ENCODE peak calls at places on chromosomes 2 and 18, in seven cellular contexts. G, V, K, T, L, A and B are unnamed samples. For H3K4me1 and H3K36me3, the result is how much of the 10 kb centered on the place peaks cover.

GRCh38 chr18:59908790-59909189 is 9.0 kb downstream of the PMAIP1 start:
- DNase-seq in G (no peak), V (no peak), K (no peak), T (no peak), L (no peak), A (no peak), B (no peak)

GRCh38 chr2:150041721-150042450 is 445.6 kb downstream of the RND3 start:
- DNase-seq in G (no peak), V (no peak), K (no peak), T (no peak), L (no peak), A (no peak), B (no peak)

GRCh38 chr2:121329786-121330185 is 44.8 kb upstream of the TFCP2L1 start:
- DNase-seq in G (no peak), V (peak), K (no peak), T (no peak), L (no peak), A (no peak), B (no peak)

GRCh38 chr2:61636686-61637085 is 98.5 kb upstream of the XPO1 start:
- DNase-seq in G (no peak), V (no peak), K (no peak), T (no peak), L (no peak), A (no peak), B (no peak)

GRCh38 chr2:52597361-52597760 is 1170.2 kb upstream of the CHAC2 start:
- DNase-seq in G (no peak), V (no peak), K (no peak), T (no peak), L (no peak), A (no peak), B (no peak)

GRCh38 chr2:97748397-97748796 is 35.0 kb downstream of the ZAP70 start:
- DNase-seq in G (peak), V (no peak), K (peak), T (peak), L (no peak), A (no peak), B (peak)

GRCh38 chr2:165423081-165423480 is 46.4 kb upstream of the CSRNP3 start:
- DNase-seq in G (no peak), V (no peak), K (no peak), T (no peak), L (no peak), A (no peak), B (no peak)

GRCh38 chr18:13112982-13113381 is 105.6 kb upstream of the LDLRAD4 start:
- DNase-seq in G (no peak), V (no peak), K (no peak), T (no peak), L (peak), A (no peak), B (no peak)

GRCh38 chr18:9867454-9867732 is 18.4 kb upstream of the TXNDC2 start:
- DNase-seq in G (no peak), V (no peak), K (no peak), T (no peak), L (no peak), A (no peak), B (no peak)

GRCh38 chr2:3290655-3291054 is 87.0 kb downstream of the EIPR1 start:
- DNase-seq in G (no peak), V (no peak), K (no peak), T (no peak), L (no peak), A (no peak), B (no peak)

GRCh38 chr18:79598885-79599175 is 80.8 kb upstream of the CTDP1 start:
- DNase-seq in G (no peak), V (peak), K (no peak), T (no peak), L (no peak), A (no peak), B (no peak)

GRCh38 chr18:13039806-13040205 is 48.6 kb downstream of the CEP192 start:
- DNase-seq in G (no peak), V (no peak), K (no peak), T (no peak), L (no peak), A (no peak), B (no peak)

GRCh38 chr2:3450385-3451031 is 68.8 kb downstream of the ADI1 start:
- DNase-seq in G (no peak), V (no peak), K (no peak), T (no peak), L (no peak), A (no peak), B (peak)

GRCh38 chr2:212958757-212959295 is 192.6 kb downstream of the IKZF2 start:
- DNase-seq in G (no peak), V (no peak), K (peak), T (no peak), L (no peak), A (no peak), B (no peak)

GRCh38 chr18:79680100-79680879 is 687 bp downstream of the CTDP1 start:
- DNase-seq in G (peak), V (peak), K (peak), T (peak), L (peak), A (no peak), B (no peak)

DNA sequence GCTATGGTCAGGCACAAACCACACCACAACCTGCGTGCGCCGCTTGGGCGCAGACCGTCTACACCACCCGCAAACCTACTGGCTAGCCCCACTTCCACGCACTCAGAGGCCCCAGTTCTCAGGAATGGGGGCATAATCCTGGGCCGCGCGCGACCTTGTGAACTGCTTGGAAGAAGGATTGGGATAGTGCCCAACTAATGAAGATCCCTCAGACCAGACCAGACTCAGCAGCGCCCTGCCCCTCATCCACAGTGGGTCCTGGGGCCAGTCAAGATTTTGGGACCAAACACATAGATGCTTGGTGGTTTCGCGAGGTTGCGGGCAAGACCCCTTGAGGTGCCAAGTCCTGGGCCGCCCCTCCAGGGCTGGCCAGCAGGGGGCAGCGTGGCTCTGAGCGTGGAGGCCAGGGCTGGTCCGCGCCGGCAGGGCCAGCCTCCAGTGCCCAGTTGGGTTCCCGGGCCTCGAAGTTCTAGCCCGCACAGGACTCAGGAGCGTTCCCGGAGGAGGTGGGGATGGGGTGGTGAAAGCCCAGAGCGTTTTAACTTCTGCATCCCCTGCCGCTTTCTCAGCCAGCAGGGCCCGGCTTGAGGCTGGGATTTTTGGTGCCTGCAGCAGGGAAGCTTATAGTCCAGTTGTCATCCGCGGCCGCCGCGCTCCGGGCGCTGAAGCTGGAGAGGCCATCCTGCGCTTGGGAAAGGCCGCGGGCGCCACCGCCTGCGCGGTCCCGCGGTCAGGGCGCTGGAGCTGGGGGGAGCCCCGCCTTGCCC is 8.3 kb downstream of the OSR1 start:
- DNase-seq in G (no peak), V (peak), K (peak), T (peak), L (peak), A (no peak), B (no peak)
- H3K4me3 ChIP-seq in G (no peak), V (peak), K (no peak), T (no peak), L (peak), A (peak), B (no peak)

GRCh38 chr2:28088970-28089369 is 198.4 kb downstream of the BABAM2 start:
- DNase-seq in G (no peak), V (no peak), K (no peak), T (no peak), L (no peak), A (no peak), B (no peak)

GRCh38 chr2:28085183-28085582 is 194.7 kb downstream of the BABAM2 start:
- DNase-seq in G (no peak), V (no peak), K (no peak), T (no peak), L (no peak), A (no peak), B (no peak)

GRCh38 chr2:28080911-28081310 is 190.4 kb downstream of the BABAM2 start:
- DNase-seq in G (no peak), V (peak), K (no peak), T (no peak), L (no peak), A (no peak), B (no peak)

GRCh38 chr2:28082131-28082530 is 191.6 kb downstream of the BABAM2 start:
- DNase-seq in G (no peak), V (no peak), K (no peak), T (no peak), L (no peak), A (no peak), B (no peak)

GRCh38 chr2:28084564-28084963 is 194.0 kb downstream of the BABAM2 start:
- DNase-seq in G (no peak), V (no peak), K (no peak), T (no peak), L (peak), A (no peak), B (no peak)
- H3K4me1 ChIP-seq in G (under half), V (under half), K (under half), T (under half), L (under half), A (under half), B (under half)

DNA sequence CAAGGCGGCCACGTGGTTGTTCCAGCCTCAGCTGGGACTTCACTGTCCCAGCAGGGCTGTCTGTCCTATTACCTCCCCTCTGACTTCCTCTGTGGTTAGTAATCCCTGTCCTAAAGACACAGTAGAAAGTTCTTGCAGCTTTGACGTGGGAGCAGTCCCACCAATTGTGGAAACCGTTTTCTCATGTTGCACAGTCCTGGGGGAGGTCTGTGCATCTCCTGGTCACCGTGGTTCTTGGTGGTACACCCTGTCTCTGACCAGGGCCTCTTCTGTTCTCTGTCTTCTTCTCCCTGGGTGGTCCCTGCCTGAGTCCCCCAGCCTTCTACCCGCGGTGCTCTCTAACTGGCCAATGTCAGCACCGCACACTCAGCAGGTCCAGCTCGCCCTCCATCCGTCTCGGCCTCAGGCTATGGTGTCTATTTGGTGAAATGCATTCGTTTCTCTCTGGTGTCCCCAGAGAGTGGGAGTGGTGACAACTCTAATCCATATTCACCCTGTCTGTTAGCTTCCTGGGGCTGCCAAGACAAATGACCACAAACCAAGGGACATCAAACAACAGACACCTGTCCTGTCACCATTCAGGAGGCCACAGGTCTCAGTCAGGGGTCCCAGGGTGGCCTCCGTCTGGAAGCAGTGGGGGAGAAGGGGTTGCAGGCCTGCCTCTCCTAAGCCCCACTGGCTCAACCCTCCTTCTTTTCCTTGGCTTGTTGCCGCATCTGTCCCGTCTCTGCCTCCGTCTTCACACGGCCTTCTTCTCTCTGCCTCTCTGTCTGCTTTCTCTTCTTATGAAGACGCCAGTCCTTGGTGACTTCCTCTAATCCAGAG is 99.8 kb downstream of the SH3BP4 start:
- DNase-seq in G (no peak), V (peak), K (no peak), T (no peak), L (no peak), A (no peak), B (peak)
- H3K36me3 ChIP-seq in G (under half), V (under half), K (under half), T (under half), L (under half), A (under half), B (under half)

GRCh38 chr2:152167070-152167469 is 8.5 kb downstream of the STAM2 start:
- DNase-seq in G (no peak), V (no peak), K (no peak), T (no peak), L (no peak), A (no peak), B (no peak)

GRCh38 chr2:152162141-152162540 is 13.4 kb downstream of the STAM2 start:
- DNase-seq in G (no peak), V (no peak), K (no peak), T (no peak), L (no peak), A (no peak), B (no peak)

GRCh38 chr2:152165306-152165705 is 10.3 kb downstream of the STAM2 start:
- DNase-seq in G (no peak), V (no peak), K (no peak), T (no peak), L (no peak), A (no peak), B (no peak)

GRCh38 chr2:152165780-152166179 is 9.8 kb downstream of the STAM2 start:
- DNase-seq in G (no peak), V (no peak), K (no peak), T (no peak), L (peak), A (no peak), B (no peak)

DNA sequence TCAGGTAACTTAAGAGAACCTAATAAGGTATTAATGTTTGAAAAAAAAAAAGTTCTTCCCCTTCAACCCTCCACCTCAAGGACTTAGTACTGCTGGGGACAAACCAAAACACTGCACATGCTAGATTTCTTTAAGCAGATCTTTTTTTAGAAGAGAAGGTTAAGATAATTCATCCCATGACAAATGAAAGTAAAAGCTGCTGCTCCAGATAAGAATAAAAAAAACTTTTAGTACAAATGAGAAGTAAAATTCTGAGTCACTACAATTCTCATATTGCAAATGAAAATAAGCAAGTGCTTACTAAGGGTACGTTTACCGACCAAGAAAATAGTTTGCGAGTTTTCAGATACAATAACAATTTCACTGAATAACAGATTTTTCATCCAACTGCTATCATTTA is 8.9 kb downstream of the STAM2 start:
- DNase-seq in G (no peak), V (no peak), K (no peak), T (peak), L (no peak), A (no peak), B (no peak)
- H3K4me3 ChIP-seq in G (no peak), V (no peak), K (no peak), T (peak), L (peak), A (peak), B (no peak)

GRCh38 chr2:127082974-127083373 is 24.0 kb downstream of the BIN1 start:
- DNase-seq in G (no peak), V (no peak), K (no peak), T (no peak), L (peak), A (no peak), B (no peak)

GRCh38 chr2:127086800-127087737 is 19.9 kb downstream of the BIN1 start:
- DNase-seq in G (no peak), V (peak), K (no peak), T (no peak), L (peak), A (no peak), B (peak)

GRCh38 chr2:127084611-127085031 is 22.3 kb downstream of the BIN1 start:
- DNase-seq in G (peak), V (no peak), K (peak), T (no peak), L (no peak), A (no peak), B (no peak)

GRCh38 chr2:127083819-127084503 is 23.0 kb downstream of the BIN1 start:
- DNase-seq in G (no peak), V (peak), K (no peak), T (no peak), L (peak), A (peak), B (peak)

GRCh38 chr2:127085260-127085666 is 21.7 kb downstream of the BIN1 start:
- DNase-seq in G (no peak), V (no peak), K (peak), T (no peak), L (no peak), A (no peak), B (no peak)
- H3K4me1 ChIP-seq in G (under half), V (under half), K (half or more), T (under half), L (half or more), A (under half), B (half or more)